ENCODE peak calls at places on chromosome 19, in eight cellular contexts. V is left lung, F is keratinocyte, J is foreskin fibroblast, W is fibroblast of villous mesenchyme, A is astrocyte of the spinal cord, T is AG10803, H is fibroblast of mammary gland. S is an unnamed sample.

GRCh38 chr19:18423258-18424020 is 4.2 kb downstream of the SSBP4 start:
- DNase-seq in V (no peak), F (no peak), J (no peak), W (no peak), A (no peak), T (no peak), H (no peak), S (no peak)

GRCh38 chr19:35232912-35233311 is 4.4 kb upstream of the FAM187B start:
- DNase-seq in V (peak; percentile 4), F (no peak), J (peak; percentile 27), W (no peak), A (no peak), T (no peak), H (no peak), S (no peak)

GRCh38 chr19:14519860-14520407 is 1.7 kb upstream of the DNAJB1 start:
- DNase-seq in V (peak; percentile 47), F (peak; percentile 96), J (peak; percentile 89), W (no peak), A (peak; percentile 88), T (peak; percentile 75), H (peak; percentile 60), S (peak; percentile 93)

GRCh38 chr19:3055741-3056453 is 6.4 kb downstream of the TLE5 start:
- DNase-seq in V (peak; percentile 77), F (no peak), J (no peak), W (no peak), A (no peak), T (no peak), H (no peak), S (no peak)

GRCh38 chr19:58311345-58311744 is 6.2 kb downstream of the ERVK3-1 start:
- DNase-seq in V (no peak), F (no peak), J (no peak), W (no peak), A (no peak), T (no peak), H (no peak), S (no peak)

GRCh38 chr19:39765091-39766076 is 13.3 kb upstream of the LEUTX start:
- DNase-seq in V (no peak), F (peak; percentile 7), J (peak; percentile 72), W (peak; percentile 56), A (peak; percentile 29), T (peak; percentile 40), H (peak; percentile 56), S (no peak)

GRCh38 chr19:28358604-28359003 is 854.3 kb downstream of the UQCRFS1 start:
- DNase-seq in V (no peak), F (no peak), J (no peak), W (no peak), A (no peak), T (no peak), H (no peak), S (no peak)

GRCh38 chr19:15623711-15624318 is 8.8 kb downstream of the CYP4F8 start:
- DNase-seq in V (no peak), F (no peak), J (no peak), W (no peak), A (no peak), T (no peak), H (no peak), S (no peak)

GRCh38 chr19:31717316-31717715 is 368.1 kb upstream of the TSHZ3 start:
- DNase-seq in V (no peak), F (no peak), J (no peak), W (no peak), A (no peak), T (no peak), H (no peak), S (no peak)

GRCh38 chr19:34265221-34265650 is 10.9 kb downstream of the GARRE1 start:
- DNase-seq in V (no peak), F (peak; percentile 87), J (no peak), W (no peak), A (no peak), T (no peak), H (no peak), S (no peak)

GRCh38 chr19:1073063-1073955 is 6.3 kb downstream of the ARHGAP45 start:
- DNase-seq in V (no peak), F (no peak), J (no peak), W (no peak), A (no peak), T (no peak), H (no peak), S (no peak)

GRCh38 chr19:4441994-4442845 is 15.4 kb downstream of the UBXN6 start:
- DNase-seq in V (no peak), F (no peak), J (no peak), W (no peak), A (no peak), T (no peak), H (no peak), S (no peak)

GRCh38 chr19:14835011-14835410 is at the start of the genes OR7A5 and OR7C1:
- DNase-seq in V (no peak), F (no peak), J (no peak), W (peak; percentile 23), A (peak; percentile 20), T (no peak), H (peak; percentile 63), S (no peak)

GRCh38 chr19:19710506-19710905 is 22.4 kb downstream of the ZNF14 start:
- DNase-seq in V (no peak), F (no peak), J (no peak), W (no peak), A (no peak), T (no peak), H (no peak), S (no peak)

GRCh38 chr19:10419200-10419645 is 1.1 kb upstream of the PDE4A start:
- DNase-seq in V (no peak), F (no peak), J (peak; percentile 56), W (no peak), A (no peak), T (no peak), H (no peak), S (no peak)

GRCh38 chr19:28313633-28314032 is 899.3 kb downstream of the UQCRFS1 start:
- DNase-seq in V (no peak), F (no peak), J (peak; percentile 95), W (peak; percentile 60), A (peak; percentile 73), T (peak; percentile 95), H (peak; percentile 95), S (peak; percentile 71)

GRCh38 chr19:49855676-49856573 is 5.0 kb downstream of the PTOV1 start:
- DNase-seq in V (no peak), F (no peak), J (no peak), W (no peak), A (no peak), T (no peak), H (no peak), S (no peak)

GRCh38 chr19:7781157-7781556 is 18.1 kb downstream of the CLEC4M start:
- DNase-seq in V (no peak), F (no peak), J (no peak), W (no peak), A (no peak), T (no peak), H (no peak), S (no peak)
- H3K4me3 ChIP-seq in V (no peak overlapping the region), F (no peak overlapping the region), J (no peak overlapping the region), W (no peak overlapping the region), A (no peak overlapping the region), T (no peak overlapping the region), H (no peak overlapping the region), S (no peak overlapping the region)

DNA sequence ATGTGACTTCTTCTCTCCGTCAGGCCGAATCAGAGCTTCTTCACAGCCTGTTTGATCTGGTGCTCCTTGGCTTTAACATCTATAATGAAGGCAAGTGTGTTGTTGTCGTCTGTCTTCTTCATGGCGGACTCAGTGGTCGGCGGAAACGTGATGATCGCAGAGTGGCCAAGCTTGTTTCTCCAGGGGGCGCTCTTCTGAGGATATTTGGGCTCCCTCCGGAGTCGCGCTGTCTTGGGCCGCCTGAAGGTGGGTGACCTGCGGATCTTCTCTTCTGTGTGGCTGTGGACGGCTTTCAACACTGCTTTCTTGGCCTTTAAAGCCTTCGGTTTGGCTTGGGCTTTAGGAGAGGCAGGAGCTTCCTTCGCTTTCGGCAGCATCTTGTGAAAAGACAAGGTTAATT is 9.8 kb downstream of the TPRX1 start:
- DNase-seq in V (no peak), F (no peak), J (no peak), W (no peak), A (no peak), T (no peak), H (no peak), S (no peak)
- TF ChIP-seq CTCF in V (no peak), F (no peak), J (no peak), W (no peak), A (no peak), T (no peak), H (no peak), S (peak; percentile 19)

DNA sequence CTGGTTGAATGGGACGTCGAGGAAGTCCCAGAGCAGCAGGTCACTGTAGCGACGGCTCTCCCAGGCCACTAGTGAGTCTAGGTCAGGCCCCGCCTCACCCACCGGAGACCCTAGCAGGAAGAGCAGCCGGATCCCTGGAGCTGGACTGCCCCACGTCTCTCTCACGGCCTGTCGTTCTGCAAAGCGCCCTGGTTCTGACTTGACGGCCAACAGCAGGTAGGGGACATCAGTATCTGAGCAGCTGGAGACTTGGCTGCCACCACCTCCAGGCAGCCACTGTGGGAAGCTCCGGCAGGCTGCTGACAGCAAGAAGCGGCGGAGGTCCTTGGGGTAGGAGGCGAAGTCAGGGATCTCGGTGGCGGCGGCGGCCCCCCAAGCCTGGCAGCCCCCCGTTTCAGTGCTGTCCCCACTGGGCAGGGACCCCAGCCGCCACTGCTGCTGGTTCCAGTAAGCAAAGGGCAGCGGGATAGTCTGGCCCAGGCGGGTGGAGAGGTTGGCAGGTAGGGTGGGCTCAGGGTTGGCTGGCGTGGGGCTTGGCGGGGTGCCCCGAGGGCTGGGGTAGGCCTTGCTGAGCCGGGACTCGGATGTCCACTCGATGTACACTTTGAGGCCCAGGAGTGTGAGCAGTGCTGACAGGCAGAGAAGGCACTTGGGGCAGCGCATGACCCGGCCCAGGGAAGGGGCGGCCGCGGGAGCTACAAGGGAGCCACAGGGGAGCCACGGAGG is 895 bp downstream of the B3GNT8 start:
- DNase-seq in V (no peak), F (no peak), J (no peak), W (no peak), A (no peak), T (no peak), H (no peak), S (no peak)
- H3K4me3 ChIP-seq in V (peak overlapping the region; percentile 71), F (peak overlapping the region; percentile 59), J (peak overlapping the region; percentile 46), W (peak overlapping the region; percentile 61), A (peak overlapping the region; percentile 40), T (peak overlapping the region; percentile 65), H (no peak overlapping the region), S (no peak overlapping the region)

DNA sequence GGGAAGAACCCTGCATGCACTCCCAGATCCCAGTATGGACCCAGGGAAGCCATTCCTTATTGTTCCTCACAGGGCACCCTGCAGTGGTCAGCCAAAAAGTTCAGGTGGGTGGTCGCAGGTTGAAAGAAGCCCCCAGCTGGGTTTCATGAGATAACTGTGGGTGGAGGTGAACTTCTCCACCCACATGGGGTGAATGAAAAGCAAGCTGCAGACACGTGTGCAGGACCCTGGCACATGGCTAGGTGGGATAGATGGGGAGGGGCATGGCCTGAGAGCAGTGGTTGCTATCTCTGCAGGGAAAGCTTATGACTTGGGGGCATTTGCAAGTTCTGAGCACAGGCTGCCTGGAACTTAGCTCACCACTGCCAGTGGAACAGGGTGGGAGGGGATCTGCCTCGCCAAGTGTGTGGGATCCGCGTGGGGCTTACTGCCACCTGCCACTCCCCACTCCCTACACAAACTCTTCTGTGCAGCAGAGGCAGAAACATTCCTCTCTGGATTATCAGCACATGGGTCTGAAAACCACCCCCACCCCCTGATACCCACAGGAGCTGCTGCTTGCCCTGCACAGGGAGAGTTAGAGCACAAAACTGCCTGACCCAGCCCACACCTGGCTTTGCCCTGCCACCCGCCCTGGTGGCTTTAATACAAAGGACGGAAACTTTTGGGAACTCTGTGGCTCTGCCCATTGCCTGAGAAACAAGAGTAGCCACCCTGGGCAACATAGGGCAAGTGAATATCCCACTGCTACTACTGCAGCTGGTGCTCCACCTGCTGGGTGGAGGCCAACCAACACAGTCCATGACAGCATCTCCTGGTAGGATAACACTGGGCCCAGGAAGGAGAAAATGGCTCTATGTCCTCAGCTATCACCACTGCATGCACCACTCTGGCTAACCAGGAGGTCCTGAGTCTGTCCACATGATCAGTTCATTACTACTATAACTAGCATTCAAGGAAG is 24.4 kb downstream of the PLA2G4C start:
- DNase-seq in V (no peak), F (no peak), J (no peak), W (no peak), A (no peak), T (no peak), H (no peak), S (no peak)
- TF ChIP-seq CTCF in V (no peak), F (no peak), J (peak; percentile 2), W (no peak), A (peak; percentile 8), T (no peak), H (no peak), S (peak; percentile 37)

S was measured in epithelial cell of proximal tubule.